ENCODE peak calls at places on chromosomes 1 and 21, in four cellular contexts. One of them, this sample, is unnamed. For H3K4me1, the result is how much of the 10 kb centered on the place peaks cover.

GRCh38 chr1:90850181-90850924 is 133.3 kb upstream of the BARHL2 start:
- DNase-seq in neural progenitor cell: peak
- DNase-seq in CD4-positive, CD25-positive, alpha-beta regulatory T cell: no peak
- DNase-seq in psoas muscle: peak
- DNase-seq in this sample: peak

GRCh38 chr1:7549277-7549676 is 221.8 kb upstream of the VAMP3 start:
- DNase-seq in neural progenitor cell: no peak
- DNase-seq in CD4-positive, CD25-positive, alpha-beta regulatory T cell: no peak
- DNase-seq in psoas muscle: no peak
- DNase-seq in this sample: peak

GRCh38 chr1:203034422-203035110 is 8.3 kb downstream of the PPFIA4 start:
- DNase-seq in neural progenitor cell: no peak
- DNase-seq in CD4-positive, CD25-positive, alpha-beta regulatory T cell: no peak
- DNase-seq in psoas muscle: no peak
- DNase-seq in this sample: no peak

GRCh38 chr1:41758490-41758889 is 160.2 kb downstream of the HIVEP3 start:
- DNase-seq in neural progenitor cell: no peak
- DNase-seq in CD4-positive, CD25-positive, alpha-beta regulatory T cell: no peak
- DNase-seq in psoas muscle: no peak
- DNase-seq in this sample: no peak

GRCh38 chr1:57164584-57164983 is 198.8 kb upstream of the C8B start:
- DNase-seq in neural progenitor cell: no peak
- DNase-seq in CD4-positive, CD25-positive, alpha-beta regulatory T cell: no peak
- DNase-seq in psoas muscle: no peak
- DNase-seq in this sample: no peak

GRCh38 chr1:32933742-32934322 is 30.8 kb downstream of the RNF19B start:
- DNase-seq in neural progenitor cell: peak
- DNase-seq in CD4-positive, CD25-positive, alpha-beta regulatory T cell: no peak
- DNase-seq in psoas muscle: no peak
- DNase-seq in this sample: peak

GRCh38 chr1:183198463-183198862 is 12.4 kb downstream of the LAMC2 start:
- DNase-seq in neural progenitor cell: no peak
- DNase-seq in CD4-positive, CD25-positive, alpha-beta regulatory T cell: no peak
- DNase-seq in psoas muscle: peak
- DNase-seq in this sample: no peak

GRCh38 chr1:215830221-215830620 is 263.1 kb downstream of the KCTD3 start:
- DNase-seq in neural progenitor cell: no peak
- DNase-seq in CD4-positive, CD25-positive, alpha-beta regulatory T cell: no peak
- DNase-seq in psoas muscle: no peak
- DNase-seq in this sample: no peak

GRCh38 chr1:195097316-195097715 is 1510.9 kb downstream of the KCNT2 start:
- DNase-seq in neural progenitor cell: no peak
- DNase-seq in CD4-positive, CD25-positive, alpha-beta regulatory T cell: no peak
- DNase-seq in psoas muscle: no peak
- DNase-seq in this sample: no peak

GRCh38 chr1:92695104-92695503 is 89.8 kb downstream of the EVI5 start:
- DNase-seq in neural progenitor cell: no peak
- DNase-seq in CD4-positive, CD25-positive, alpha-beta regulatory T cell: no peak
- DNase-seq in psoas muscle: no peak
- DNase-seq in this sample: no peak

GRCh38 chr1:31583995-31584868 is 7.9 kb downstream of the TINAGL1 start:
- DNase-seq in neural progenitor cell: no peak
- DNase-seq in CD4-positive, CD25-positive, alpha-beta regulatory T cell: no peak
- DNase-seq in psoas muscle: peak
- DNase-seq in this sample: peak

GRCh38 chr1:31580891-31581603 is 4.7 kb downstream of the TINAGL1 start:
- DNase-seq in neural progenitor cell: no peak
- DNase-seq in CD4-positive, CD25-positive, alpha-beta regulatory T cell: no peak
- DNase-seq in psoas muscle: no peak
- DNase-seq in this sample: no peak

GRCh38 chr1:31581821-31582810 is 5.8 kb downstream of the TINAGL1 start:
- DNase-seq in neural progenitor cell: no peak
- DNase-seq in CD4-positive, CD25-positive, alpha-beta regulatory T cell: no peak
- DNase-seq in psoas muscle: no peak
- DNase-seq in this sample: no peak

GRCh38 chr1:31584869-31585735 is 8.8 kb downstream of the TINAGL1 start:
- DNase-seq in neural progenitor cell: no peak
- DNase-seq in CD4-positive, CD25-positive, alpha-beta regulatory T cell: no peak
- DNase-seq in psoas muscle: no peak
- DNase-seq in this sample: no peak

DNA sequence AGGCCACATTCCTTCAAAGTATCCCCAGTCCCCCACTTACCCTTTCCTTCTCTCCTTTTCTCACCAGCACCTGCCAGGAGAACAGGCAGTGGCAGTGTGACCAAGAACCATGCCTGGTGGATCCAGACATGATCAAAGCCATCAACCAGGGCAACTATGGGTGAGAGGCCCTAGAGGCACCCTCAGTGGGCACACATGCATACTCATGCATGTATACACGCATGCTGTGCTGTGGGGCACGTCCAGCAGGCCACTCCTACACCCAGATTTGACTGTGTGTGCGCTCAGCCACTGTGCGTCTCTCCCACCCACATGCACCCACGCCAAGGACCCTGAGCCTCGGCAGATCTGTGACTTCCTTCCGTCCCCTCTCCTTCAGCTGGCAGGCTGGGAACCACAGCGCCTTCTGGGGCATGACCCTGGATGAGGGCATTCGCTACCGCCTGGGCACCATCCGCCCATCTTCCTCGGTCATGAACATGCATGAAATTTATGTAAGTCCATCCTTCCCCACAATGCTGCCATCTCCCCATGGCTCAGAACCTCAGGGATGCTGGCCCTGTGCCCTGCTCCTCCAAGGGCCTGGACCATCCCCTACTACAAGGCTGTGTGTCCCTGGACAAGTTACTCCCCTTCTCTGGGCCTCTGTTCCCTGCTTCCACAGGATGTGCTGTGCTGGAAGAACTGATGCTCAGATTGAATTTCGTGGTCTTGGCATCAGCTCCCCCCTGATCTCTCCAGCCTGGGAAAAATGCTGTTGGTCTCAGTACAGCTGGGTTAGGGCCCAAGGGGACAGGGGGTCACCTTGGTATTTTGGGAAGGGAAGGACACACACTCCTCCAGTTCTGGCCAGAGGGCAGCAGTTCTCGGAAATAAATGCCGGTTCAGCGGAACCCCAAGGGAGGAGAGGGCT is 7.0 kb downstream of the TINAGL1 start:
- DNase-seq in neural progenitor cell: no peak
- DNase-seq in CD4-positive, CD25-positive, alpha-beta regulatory T cell: no peak
- DNase-seq in psoas muscle: no peak
- DNase-seq in this sample: no peak
- H3K4me1 ChIP-seq in neural progenitor cell: under half
- H3K4me1 ChIP-seq in CD4-positive, CD25-positive, alpha-beta regulatory T cell: under half
- H3K4me1 ChIP-seq in psoas muscle: under half
- H3K4me1 ChIP-seq in this sample: under half

DNA sequence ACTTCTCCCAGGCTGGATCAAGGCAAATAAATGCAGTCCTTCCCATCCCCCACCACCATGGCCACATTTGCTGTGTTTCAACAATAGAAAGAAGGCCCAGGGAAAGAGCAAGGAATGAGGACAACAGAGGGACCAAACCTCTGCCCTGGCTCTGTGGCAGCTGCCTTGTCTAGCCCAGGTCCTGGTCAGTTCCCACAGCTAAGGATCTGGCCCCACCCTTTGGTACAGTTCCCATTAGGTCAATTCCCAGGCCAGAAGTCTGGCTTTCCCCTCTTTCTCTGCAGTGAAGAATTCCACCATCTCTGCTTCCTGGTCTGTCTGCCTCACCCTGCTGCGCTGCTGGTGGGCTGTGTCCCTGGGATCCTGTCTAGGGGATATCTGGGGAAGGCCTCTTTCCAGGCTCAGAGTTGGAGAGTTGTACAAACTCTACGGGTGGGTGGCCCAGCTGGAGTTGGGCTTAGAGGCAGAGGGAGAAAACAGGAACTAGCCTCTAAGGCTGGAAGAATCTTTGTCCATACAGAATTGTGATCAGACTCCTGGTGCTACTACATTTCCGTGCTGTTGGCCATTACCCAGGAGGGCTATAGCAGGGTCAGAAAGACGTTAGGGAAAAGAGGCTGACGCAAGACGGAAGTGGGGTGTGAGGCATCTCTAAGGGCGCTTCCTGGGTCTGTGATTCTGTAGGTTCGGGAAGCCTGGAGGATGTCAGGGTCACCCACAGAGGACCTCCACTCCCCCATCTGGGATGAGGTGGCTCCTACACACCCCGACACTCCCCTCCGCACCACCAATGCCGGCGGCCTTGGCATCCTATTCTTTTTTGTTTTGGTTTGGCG is 957 bp upstream of the NDUFS2 start:
- DNase-seq in neural progenitor cell: no peak
- DNase-seq in CD4-positive, CD25-positive, alpha-beta regulatory T cell: no peak
- DNase-seq in psoas muscle: peak
- DNase-seq in this sample: peak
- H3K4me3 ChIP-seq in neural progenitor cell: peak
- H3K4me3 ChIP-seq in CD4-positive, CD25-positive, alpha-beta regulatory T cell: peak
- H3K4me3 ChIP-seq in psoas muscle: peak
- H3K4me3 ChIP-seq in this sample: peak

GRCh38 chr1:39407889-39408640 is 83.4 kb upstream of the BMP8A start:
- DNase-seq in neural progenitor cell: peak
- DNase-seq in CD4-positive, CD25-positive, alpha-beta regulatory T cell: no peak
- DNase-seq in psoas muscle: no peak
- DNase-seq in this sample: no peak
- H3K4me1 ChIP-seq in neural progenitor cell: half or more
- H3K4me1 ChIP-seq in CD4-positive, CD25-positive, alpha-beta regulatory T cell: under half
- H3K4me1 ChIP-seq in psoas muscle: half or more
- H3K4me1 ChIP-seq in this sample: half or more

GRCh38 chr21:44931501-44932365 is 8.1 kb upstream of the SLX9 start:
- DNase-seq in neural progenitor cell: no peak
- DNase-seq in CD4-positive, CD25-positive, alpha-beta regulatory T cell: no peak
- DNase-seq in psoas muscle: peak
- DNase-seq in this sample: no peak

GRCh38 chr21:44929799-44930542 is 9.3 kb upstream of the ITGB2 start:
- DNase-seq in neural progenitor cell: no peak
- DNase-seq in CD4-positive, CD25-positive, alpha-beta regulatory T cell: no peak
- DNase-seq in psoas muscle: peak
- DNase-seq in this sample: no peak

GRCh38 chr21:44931137-44931500 is 8.7 kb upstream of the SLX9 start:
- DNase-seq in neural progenitor cell: no peak
- DNase-seq in CD4-positive, CD25-positive, alpha-beta regulatory T cell: no peak
- DNase-seq in psoas muscle: peak
- DNase-seq in this sample: peak

GRCh38 chr21:44929242-44929798 is 8.6 kb upstream of the ITGB2 start:
- DNase-seq in neural progenitor cell: no peak
- DNase-seq in CD4-positive, CD25-positive, alpha-beta regulatory T cell: no peak
- DNase-seq in psoas muscle: peak
- DNase-seq in this sample: peak

DNA sequence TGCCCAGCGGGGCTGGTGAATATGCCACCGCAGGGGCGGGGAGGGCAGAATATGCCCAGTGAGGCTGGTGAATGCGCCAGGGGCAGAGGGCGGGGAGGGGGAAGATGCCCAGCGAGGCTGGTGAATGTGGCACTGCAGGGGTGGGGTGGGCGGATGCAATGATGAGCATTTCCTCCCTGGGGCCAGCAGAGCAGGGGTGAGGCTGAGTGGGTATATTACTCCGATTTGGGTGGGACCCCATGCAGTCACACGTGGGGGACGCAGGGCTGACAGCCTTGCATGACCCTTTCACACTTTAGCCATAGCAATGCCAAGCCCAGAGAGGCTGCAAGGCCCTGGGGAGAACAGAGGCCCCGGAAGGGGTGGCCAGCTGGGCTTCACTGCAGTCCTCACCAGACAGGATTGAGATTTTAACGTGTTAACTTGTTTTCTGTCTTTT is 9.3 kb upstream of the SLX9 start:
- DNase-seq in neural progenitor cell: no peak
- DNase-seq in CD4-positive, CD25-positive, alpha-beta regulatory T cell: peak
- DNase-seq in psoas muscle: peak
- DNase-seq in this sample: peak
- H3K4me3 ChIP-seq in neural progenitor cell: no peak
- H3K4me3 ChIP-seq in CD4-positive, CD25-positive, alpha-beta regulatory T cell: peak
- H3K4me3 ChIP-seq in psoas muscle: no peak
- H3K4me3 ChIP-seq in this sample: no peak

This sample was measured in SJCRH30.